ENCODE peak calls at places on chromosomes 11 and 22, in four cellular contexts. One of them, this sample, is unnamed.

GRCh38 chr11:44018127-44018521 is 29.7 kb upstream of the ACCSL start:
- DNase-seq in OCI-LY7: no peak
- DNase-seq in astrocyte of the spinal cord: no peak
- DNase-seq in WTC11: no peak
- DNase-seq in this sample: no peak

GRCh38 chr11:1888811-1889526 is 2.7 kb downstream of the PRR33 start:
- DNase-seq in OCI-LY7: no peak
- DNase-seq in astrocyte of the spinal cord: no peak
- DNase-seq in WTC11: no peak
- DNase-seq in this sample: no peak

GRCh38 chr11:9001736-9002135 is 2.1 kb downstream of the NRIP3 start:
- DNase-seq in OCI-LY7: no peak
- DNase-seq in astrocyte of the spinal cord: peak; percentile 84
- DNase-seq in WTC11: no peak
- DNase-seq in this sample: peak; percentile 91

GRCh38 chr11:60700689-60701508 is 1.5 kb downstream of the MS4A8 start:
- DNase-seq in OCI-LY7: peak; percentile 32
- DNase-seq in astrocyte of the spinal cord: no peak
- DNase-seq in WTC11: peak; percentile 50
- DNase-seq in this sample: no peak

GRCh38 chr11:765025-765801 is 12.1 kb downstream of the GATD1 start:
- DNase-seq in OCI-LY7: peak; percentile 65
- DNase-seq in astrocyte of the spinal cord: peak; percentile 41
- DNase-seq in WTC11: peak; percentile 82
- DNase-seq in this sample: peak; percentile 44

GRCh38 chr22:37931893-37932389 is 21.5 kb downstream of the C22orf23 start:
- DNase-seq in OCI-LY7: peak; percentile 48
- DNase-seq in astrocyte of the spinal cord: no peak
- DNase-seq in WTC11: no peak
- DNase-seq in this sample: no peak

GRCh38 chr11:85590848-85591483 is 36.2 kb downstream of the DLG2 start:
- DNase-seq in OCI-LY7: peak; percentile 35
- DNase-seq in astrocyte of the spinal cord: peak; percentile 31
- DNase-seq in WTC11: no peak
- DNase-seq in this sample: peak; percentile 27

GRCh38 chr11:123168236-123168635 is 26.8 kb downstream of the CLMP start:
- DNase-seq in OCI-LY7: no peak
- DNase-seq in astrocyte of the spinal cord: no peak
- DNase-seq in WTC11: no peak
- DNase-seq in this sample: no peak

GRCh38 chr11:67484847-67485311 is 2.1 kb downstream of the AIP start:
- DNase-seq in OCI-LY7: peak; percentile 85
- DNase-seq in astrocyte of the spinal cord: no peak
- DNase-seq in WTC11: no peak
- DNase-seq in this sample: no peak

GRCh38 chr11:33633251-33634003 is 67.2 kb downstream of the C11orf91 start:
- DNase-seq in OCI-LY7: no peak
- DNase-seq in astrocyte of the spinal cord: peak; percentile 86
- DNase-seq in WTC11: no peak
- DNase-seq in this sample: peak; percentile 92

GRCh38 chr11:111735262-111736116 is 30.7 kb downstream of the PPP2R1B start:
- DNase-seq in OCI-LY7: no peak
- DNase-seq in astrocyte of the spinal cord: peak; percentile 99
- DNase-seq in WTC11: no peak
- DNase-seq in this sample: peak; percentile 99

GRCh38 chr22:26751217-26751616 is 93.8 kb downstream of the MIAT start:
- DNase-seq in OCI-LY7: no peak
- DNase-seq in astrocyte of the spinal cord: peak; percentile 22
- DNase-seq in WTC11: peak; percentile 79
- DNase-seq in this sample: no peak

GRCh38 chr22:24523873-24524272 is 28.7 kb downstream of the UPB1 start:
- DNase-seq in OCI-LY7: no peak
- DNase-seq in astrocyte of the spinal cord: peak; percentile 26
- DNase-seq in WTC11: no peak
- DNase-seq in this sample: peak; percentile 56

GRCh38 chr22:29369460-29369859 is 18.9 kb downstream of the AP1B1 start:
- DNase-seq in OCI-LY7: no peak
- DNase-seq in astrocyte of the spinal cord: peak; percentile 85
- DNase-seq in WTC11: peak; percentile 42
- DNase-seq in this sample: no peak

GRCh38 chr11:64181506-64182411 is 4.2 kb upstream of the STIP1 start:
- DNase-seq in OCI-LY7: peak; percentile 78
- DNase-seq in astrocyte of the spinal cord: peak; percentile 92
- DNase-seq in WTC11: peak; percentile 70
- DNase-seq in this sample: peak; percentile 92

GRCh38 chr11:119432484-119433368 is 9.8 kb upstream of the THY1 start:
- DNase-seq in OCI-LY7: no peak
- DNase-seq in astrocyte of the spinal cord: peak; percentile 87
- DNase-seq in WTC11: no peak
- DNase-seq in this sample: peak; percentile 61

GRCh38 chr11:7621554-7621953 is 51.7 kb downstream of the CYB5R2 start:
- DNase-seq in OCI-LY7: no peak
- DNase-seq in astrocyte of the spinal cord: no peak
- DNase-seq in WTC11: no peak
- DNase-seq in this sample: no peak

GRCh38 chr11:132472411-132473205 is 1059.7 kb downstream of the OPCML start:
- DNase-seq in OCI-LY7: no peak
- DNase-seq in astrocyte of the spinal cord: no peak
- DNase-seq in WTC11: no peak
- DNase-seq in this sample: peak; percentile 67

GRCh38 chr22:49930596-49931412 is 12.4 kb downstream of the CRELD2 start:
- DNase-seq in OCI-LY7: peak; percentile 96
- DNase-seq in astrocyte of the spinal cord: peak; percentile 43
- DNase-seq in WTC11: no peak
- DNase-seq in this sample: peak; percentile 66

GRCh38 chr22:49015993-49016908 is 811.4 kb downstream of the BRD1 start:
- DNase-seq in OCI-LY7: no peak
- DNase-seq in astrocyte of the spinal cord: no peak
- DNase-seq in WTC11: no peak
- DNase-seq in this sample: no peak

GRCh38 chr11:130879836-130880235 is 36.4 kb downstream of the SNX19 start:
- DNase-seq in OCI-LY7: no peak
- DNase-seq in astrocyte of the spinal cord: no peak
- DNase-seq in WTC11: no peak
- DNase-seq in this sample: no peak

GRCh38 chr11:67665537-67666302 is 8.7 kb downstream of the ALDH3B2 start:
- DNase-seq in OCI-LY7: peak; percentile 35
- DNase-seq in astrocyte of the spinal cord: no peak
- DNase-seq in WTC11: no peak
- DNase-seq in this sample: no peak

GRCh38 chr11:112852141-112852853 is 108.9 kb upstream of the NCAM1 start:
- DNase-seq in OCI-LY7: no peak
- DNase-seq in astrocyte of the spinal cord: peak; percentile 2
- DNase-seq in WTC11: no peak
- DNase-seq in this sample: no peak

GRCh38 chr11:62984451-62984991 is at the start of gene SLC22A6:
- DNase-seq in OCI-LY7: no peak
- DNase-seq in astrocyte of the spinal cord: no peak
- DNase-seq in WTC11: no peak
- DNase-seq in this sample: no peak

GRCh38 chr11:19237813-19238212 is 2.9 kb downstream of the E2F8 start:
- DNase-seq in OCI-LY7: no peak
- DNase-seq in astrocyte of the spinal cord: no peak
- DNase-seq in WTC11: no peak
- DNase-seq in this sample: no peak

GRCh38 chr11:116124916-116125714 is 620.9 kb upstream of the CADM1 start:
- DNase-seq in OCI-LY7: no peak
- DNase-seq in astrocyte of the spinal cord: no peak
- DNase-seq in WTC11: no peak
- DNase-seq in this sample: no peak

GRCh38 chr11:57276857-57277505 is 39.9 kb upstream of the APLNR start:
- DNase-seq in OCI-LY7: no peak
- DNase-seq in astrocyte of the spinal cord: no peak
- DNase-seq in WTC11: no peak
- DNase-seq in this sample: no peak

GRCh38 chr11:36075053-36075452 is 131.2 kb downstream of the LDLRAD3 start:
- DNase-seq in OCI-LY7: no peak
- DNase-seq in astrocyte of the spinal cord: peak; percentile 90
- DNase-seq in WTC11: no peak
- DNase-seq in this sample: peak; percentile 78

GRCh38 chr11:68313574-68314202 is 1.3 kb downstream of the LRP5 start:
- DNase-seq in OCI-LY7: no peak
- DNase-seq in astrocyte of the spinal cord: peak; percentile 30
- DNase-seq in WTC11: no peak
- DNase-seq in this sample: no peak

GRCh38 chr22:48439560-48440135 is 1388.0 kb downstream of the BRD1 start:
- DNase-seq in OCI-LY7: no peak
- DNase-seq in astrocyte of the spinal cord: no peak
- DNase-seq in WTC11: no peak
- DNase-seq in this sample: no peak

GRCh38 chr11:66222358-66223149 is 45.9 kb upstream of the RAB1B start:
- DNase-seq in OCI-LY7: peak; percentile 96
- DNase-seq in astrocyte of the spinal cord: peak; percentile 87
- DNase-seq in WTC11: peak; percentile 94
- DNase-seq in this sample: peak; percentile 77

GRCh38 chr11:46889689-46890475 is 28.5 kb downstream of the LRP4 start:
- DNase-seq in OCI-LY7: peak; percentile 85
- DNase-seq in astrocyte of the spinal cord: peak; percentile 70
- DNase-seq in WTC11: peak; percentile 80
- DNase-seq in this sample: peak; percentile 53

GRCh38 chr11:114154271-114155047 is 94.9 kb downstream of the ZBTB16 start:
- DNase-seq in OCI-LY7: no peak
- DNase-seq in astrocyte of the spinal cord: no peak
- DNase-seq in WTC11: no peak
- DNase-seq in this sample: no peak

GRCh38 chr22:31882971-31883370 is 61.4 kb upstream of the YWHAH start:
- DNase-seq in OCI-LY7: no peak
- DNase-seq in astrocyte of the spinal cord: no peak
- DNase-seq in WTC11: no peak
- DNase-seq in this sample: no peak

GRCh38 chr11:72741429-72741833 is 10.8 kb downstream of the ARAP1 start:
- DNase-seq in OCI-LY7: peak; percentile 37
- DNase-seq in astrocyte of the spinal cord: no peak
- DNase-seq in WTC11: no peak
- DNase-seq in this sample: no peak

GRCh38 chr22:31100762-31101525 is 6.4 kb downstream of the SELENOM start:
- DNase-seq in OCI-LY7: no peak
- DNase-seq in astrocyte of the spinal cord: no peak
- DNase-seq in WTC11: no peak
- DNase-seq in this sample: no peak

GRCh38 chr11:3375552-3375951 is 3.4 kb downstream of the ZNF195 start:
- DNase-seq in OCI-LY7: no peak
- DNase-seq in astrocyte of the spinal cord: peak; percentile 32
- DNase-seq in WTC11: no peak
- DNase-seq in this sample: peak; percentile 15

GRCh38 chr11:3165152-3165705 is at the start of gene OSBPL5:
- DNase-seq in OCI-LY7: peak; percentile 12
- DNase-seq in astrocyte of the spinal cord: peak; percentile 62
- DNase-seq in WTC11: peak; percentile 38
- DNase-seq in this sample: peak; percentile 40

GRCh38 chr11:87477321-87477720 is 439.6 kb downstream of the TMEM135 start:
- DNase-seq in OCI-LY7: no peak
- DNase-seq in astrocyte of the spinal cord: no peak
- DNase-seq in WTC11: no peak
- DNase-seq in this sample: no peak
- TF ChIP-seq CTCF in OCI-LY7: no peak
- TF ChIP-seq CTCF in astrocyte of the spinal cord: no peak
- TF ChIP-seq CTCF in WTC11: no peak
- TF ChIP-seq CTCF in this sample: no peak

GRCh38 chr11:75432911-75433321 is at the start of gene KLHL35:
- DNase-seq in OCI-LY7: no peak
- DNase-seq in astrocyte of the spinal cord: no peak
- DNase-seq in WTC11: no peak
- DNase-seq in this sample: no peak

GRCh38 chr11:75429902-75430691 is 2.9 kb downstream of the KLHL35 start:
- DNase-seq in OCI-LY7: no peak
- DNase-seq in astrocyte of the spinal cord: peak; percentile 54
- DNase-seq in WTC11: peak; percentile 62
- DNase-seq in this sample: no peak

GRCh38 chr11:75433443-75433842 is 440 bp upstream of the KLHL35 start:
- DNase-seq in OCI-LY7: no peak
- DNase-seq in astrocyte of the spinal cord: no peak
- DNase-seq in WTC11: no peak
- DNase-seq in this sample: no peak

GRCh38 chr11:75430692-75431532 is 2.1 kb downstream of the KLHL35 start:
- DNase-seq in OCI-LY7: no peak
- DNase-seq in astrocyte of the spinal cord: no peak
- DNase-seq in WTC11: no peak
- DNase-seq in this sample: no peak

DNA sequence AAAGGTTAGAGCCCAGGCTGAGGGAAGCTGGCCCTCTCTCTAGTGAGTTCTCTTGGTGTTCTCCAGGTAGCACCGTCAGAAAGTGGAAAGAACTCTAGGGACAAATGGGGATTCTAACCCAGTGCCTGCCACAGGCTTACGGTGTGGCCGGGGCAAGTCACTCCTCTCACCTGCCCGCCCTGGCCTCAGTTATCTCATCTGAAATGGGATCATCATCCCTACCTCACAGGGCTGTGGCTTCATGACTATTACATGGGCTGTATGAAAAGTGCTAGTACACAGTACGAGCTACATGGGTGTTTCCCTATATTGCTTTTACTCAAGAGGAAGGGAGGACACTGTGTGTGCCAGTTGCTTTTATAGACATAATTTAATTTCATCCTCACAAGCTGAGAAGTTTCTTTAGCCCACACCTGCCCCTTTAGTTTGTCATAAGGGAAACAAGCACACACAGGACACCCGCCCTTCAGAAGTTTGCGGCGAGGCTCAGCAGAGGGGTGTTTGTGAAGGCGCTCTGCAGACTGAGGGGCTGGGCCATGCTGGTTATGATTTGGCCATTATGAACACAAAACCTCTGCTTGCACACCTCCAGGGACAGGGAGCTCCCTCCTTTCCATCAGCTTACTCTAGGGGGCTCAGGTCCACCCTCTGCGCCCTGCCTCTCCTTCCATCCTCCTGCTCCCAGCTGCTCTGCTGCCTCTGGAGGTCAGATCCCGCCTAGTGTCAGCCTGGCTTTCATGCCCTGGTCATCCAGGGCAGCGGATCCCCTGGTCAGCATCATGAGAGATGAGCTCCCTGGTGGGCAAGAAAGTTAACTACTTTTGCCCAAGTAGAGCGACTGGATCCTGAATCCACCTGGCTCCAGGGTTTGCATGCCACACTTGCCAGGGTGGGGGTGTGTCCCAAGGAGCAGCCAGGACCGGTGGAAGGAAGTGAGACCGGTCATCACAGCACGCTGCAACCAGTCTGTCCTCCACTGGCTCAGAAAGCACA is 1.2 kb downstream of the KLHL35 start:
- DNase-seq in OCI-LY7: no peak
- DNase-seq in astrocyte of the spinal cord: no peak
- DNase-seq in WTC11: peak; percentile 36
- DNase-seq in this sample: no peak
- TF ChIP-seq CTCF in OCI-LY7: no peak
- TF ChIP-seq CTCF in astrocyte of the spinal cord: no peak
- TF ChIP-seq CTCF in WTC11: no peak
- TF ChIP-seq CTCF in this sample: peak; percentile 16

GRCh38 chr22:45192701-45193187 is 29.0 kb downstream of the NUP50 start:
- DNase-seq in OCI-LY7: no peak
- DNase-seq in astrocyte of the spinal cord: no peak
- DNase-seq in WTC11: peak; percentile 48
- DNase-seq in this sample: no peak
- TF ChIP-seq CTCF in OCI-LY7: peak; percentile 48
- TF ChIP-seq CTCF in astrocyte of the spinal cord: no peak
- TF ChIP-seq CTCF in WTC11: no peak
- TF ChIP-seq CTCF in this sample: peak; percentile 7

GRCh38 chr11:97557399-97557798 is 1167.6 kb downstream of the JRKL start:
- DNase-seq in OCI-LY7: no peak
- DNase-seq in astrocyte of the spinal cord: peak; percentile 9
- DNase-seq in WTC11: no peak
- DNase-seq in this sample: no peak
- TF ChIP-seq CTCF in OCI-LY7: no peak
- TF ChIP-seq CTCF in astrocyte of the spinal cord: no peak
- TF ChIP-seq CTCF in WTC11: no peak
- TF ChIP-seq CTCF in this sample: peak; percentile 59

This sample was measured in HFFc6.